ENCODE peak calls at places on chromosome 1, in seven cellular contexts. N is vagina, F is NB4, T is osteocyte, W is right atrium auricular region, E is astrocyte of the spinal cord, P is AG09319. I is an unnamed sample.
A peak's percentile ranks its signal among the peaks of the same experiment; 100 is the strongest.

GRCh38 chr1:65425697-65426096 is 5.2 kb downstream of the LEPR start:
- DNase-seq in N (no peak), F (no peak), T (no peak), W (no peak), E (peak; percentile 83), P (no peak), I (no peak)

GRCh38 chr1:56340977-56341376 is 238.4 kb downstream of the PLPP3 start:
- DNase-seq in N (no peak), F (no peak), T (no peak), W (no peak), E (no peak), P (no peak), I (no peak)

GRCh38 chr1:7853341-7854026 is 619 bp upstream of the UTS2 start:
- DNase-seq in N (no peak), F (no peak), T (no peak), W (peak; percentile 36), E (no peak), P (no peak), I (no peak)

GRCh38 chr1:2973661-2974593 is 47.3 kb upstream of the ACTRT2 start:
- DNase-seq in N (no peak), F (peak; percentile 7), T (peak; percentile 79), W (no peak), E (no peak), P (no peak), I (peak; percentile 31)

GRCh38 chr1:162317659-162318058 is 59.0 kb downstream of the SPATA46 start:
- DNase-seq in N (no peak), F (no peak), T (no peak), W (no peak), E (no peak), P (no peak), I (no peak)

GRCh38 chr1:169426174-169426716 is 1.0 kb downstream of the CCDC181 start:
- DNase-seq in N (no peak), F (no peak), T (no peak), W (no peak), E (peak; percentile 16), P (no peak), I (no peak)

GRCh38 chr1:27145934-27146354 is 9.0 kb downstream of the SLC9A1 start:
- DNase-seq in N (no peak), F (peak; percentile 66), T (no peak), W (peak; percentile 69), E (peak; percentile 82), P (peak; percentile 59), I (no peak)

GRCh38 chr1:110262296-110262695 is 52.2 kb downstream of the KCNC4 start:
- DNase-seq in N (no peak), F (no peak), T (no peak), W (no peak), E (no peak), P (no peak), I (no peak)

GRCh38 chr1:38527373-38527966 is 332.1 kb downstream of the RRAGC start:
- DNase-seq in N (no peak), F (no peak), T (no peak), W (no peak), E (no peak), P (no peak), I (no peak)

GRCh38 chr1:58392083-58392482 is 154.4 kb downstream of the OMA1 start:
- DNase-seq in N (no peak), F (no peak), T (no peak), W (no peak), E (no peak), P (no peak), I (no peak)

GRCh38 chr1:171213559-171214454 is 28.7 kb downstream of the FMO2 start:
- DNase-seq in N (no peak), F (no peak), T (no peak), W (no peak), E (no peak), P (no peak), I (no peak)

GRCh38 chr1:20322825-20323612 is 32.3 kb downstream of the VWA5B1 start:
- DNase-seq in N (no peak), F (peak; percentile 79), T (no peak), W (no peak), E (peak; percentile 48), P (no peak), I (no peak)

GRCh38 chr1:36778773-36779172 is 255.5 kb downstream of the GRIK3 start:
- DNase-seq in N (no peak), F (no peak), T (no peak), W (no peak), E (no peak), P (no peak), I (no peak)

GRCh38 chr1:152926091-152926490 is 17.7 kb downstream of the IVL start:
- DNase-seq in N (no peak), F (peak; percentile 20), T (no peak), W (no peak), E (peak; percentile 30), P (peak; percentile 22), I (no peak)

GRCh38 chr1:232704694-232705680 is 75.1 kb upstream of the SIPA1L2 start:
- DNase-seq in N (peak; percentile 97), F (peak; percentile 89), T (no peak), W (peak; percentile 66), E (peak; percentile 81), P (peak; percentile 51), I (no peak)

GRCh38 chr1:18536943-18537342 is 56.2 kb downstream of the KLHDC7A start:
- DNase-seq in N (peak; percentile 40), F (no peak), T (peak; percentile 75), W (no peak), E (no peak), P (no peak), I (peak; percentile 33)

GRCh38 chr1:157136133-157136532 is 2.1 kb downstream of the ETV3 start:
- DNase-seq in N (no peak), F (no peak), T (no peak), W (no peak), E (no peak), P (no peak), I (no peak)

GRCh38 chr1:18232052-18232451 is 124.5 kb downstream of the IGSF21 start:
- DNase-seq in N (no peak), F (no peak), T (no peak), W (no peak), E (no peak), P (no peak), I (no peak)

GRCh38 chr1:35573198-35573775 is at the start of gene TFAP2E:
- DNase-seq in N (no peak), F (no peak), T (no peak), W (no peak), E (peak; percentile 46), P (no peak), I (no peak)

DNA sequence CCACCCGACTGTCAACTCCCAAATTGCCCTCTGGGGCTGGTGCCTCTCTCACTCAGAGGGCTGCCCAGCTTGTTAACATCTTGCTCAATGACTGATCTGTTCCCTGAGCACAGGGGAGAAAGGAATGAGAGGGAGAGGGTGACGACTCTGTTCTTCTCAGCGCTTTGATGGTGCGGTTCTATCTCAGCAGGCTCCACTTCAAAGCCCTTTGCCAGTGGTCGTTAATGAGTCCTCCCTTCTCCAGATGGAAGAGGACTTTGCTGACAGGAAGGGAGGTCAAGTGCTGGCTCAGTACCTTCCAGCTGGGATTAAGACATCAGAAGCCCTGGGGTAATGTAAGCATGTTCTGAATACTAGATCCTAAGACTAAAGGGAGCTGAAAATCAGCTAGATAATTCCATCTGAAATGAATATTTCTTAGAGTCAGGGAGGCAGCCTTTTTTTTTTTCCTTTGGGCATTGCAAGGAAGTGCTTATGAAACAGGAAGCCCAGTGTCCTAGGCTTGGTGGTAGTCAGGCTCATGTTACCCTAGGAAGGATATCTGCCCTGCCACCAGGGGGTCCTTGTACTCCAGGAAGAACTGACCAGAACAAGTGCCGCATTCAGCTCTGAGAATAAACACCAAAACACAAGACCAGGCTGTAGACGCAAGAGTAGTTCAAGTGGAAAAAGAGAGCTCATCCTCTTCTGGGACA is 4.7 kb downstream of the FMOD start:
- DNase-seq in N (no peak), F (peak; percentile 44), T (no peak), W (no peak), E (peak; percentile 42), P (no peak), I (no peak)
- TF ChIP-seq CTCF in N (no peak), F (no peak), T (peak; percentile 34), W (no peak), E (peak; percentile 8), P (no peak), I (peak; percentile 34)

GRCh38 chr1:108320851-108321250 is 77.0 kb upstream of the NBPF4 start:
- DNase-seq in N (no peak), F (no peak), T (no peak), W (no peak), E (no peak), P (no peak), I (no peak)

GRCh38 chr1:108314815-108315214 is 70.9 kb upstream of the NBPF4 start:
- DNase-seq in N (no peak), F (no peak), T (no peak), W (no peak), E (no peak), P (no peak), I (no peak)

DNA sequence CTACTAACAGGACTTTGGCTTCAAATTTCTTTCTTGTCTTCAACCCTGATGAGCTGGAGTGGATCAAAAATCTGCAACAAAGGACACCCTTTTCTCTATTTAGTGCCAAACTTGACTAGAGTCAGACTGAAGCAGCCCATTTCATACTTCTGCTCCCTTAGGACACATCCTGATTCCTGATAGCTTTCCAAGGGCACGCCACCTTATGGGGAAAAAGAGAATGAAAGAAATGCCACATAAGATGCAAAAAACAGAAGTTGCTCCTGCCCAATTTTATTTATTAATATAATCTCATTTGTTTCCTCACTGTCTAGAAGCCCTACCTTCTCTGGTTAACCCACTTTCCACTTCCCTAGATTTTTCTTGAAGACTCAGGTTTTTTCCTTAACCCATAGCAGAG is 72.7 kb upstream of the NBPF4 start:
- DNase-seq in N (no peak), F (no peak), T (no peak), W (no peak), E (no peak), P (no peak), I (no peak)
- TF ChIP-seq CTCF in N (no peak), F (no peak), T (peak; percentile 25), W (no peak), E (peak; percentile 19), P (peak; percentile 24), I (no peak)

GRCh38 chr1:173477286-173478098 is at the start of gene PRDX6:
- DNase-seq in N (peak; percentile 95), F (peak; percentile 87), T (no peak), W (peak; percentile 87), E (peak; percentile 80), P (peak; percentile 52), I (peak; percentile 82)
- TF ChIP-seq CTCF in N (no peak), F (no peak), T (no peak), W (no peak), E (no peak), P (no peak), I (no peak)

GRCh38 chr1:246775531-246776385 is 51.5 kb downstream of the SCCPDH start:
- DNase-seq in N (no peak), F (no peak), T (no peak), W (peak; percentile 21), E (no peak), P (no peak), I (no peak)

GRCh38 chr1:246780264-246780663 is 56.1 kb downstream of the SCCPDH start:
- DNase-seq in N (peak; percentile 49), F (no peak), T (peak; percentile 75), W (no peak), E (no peak), P (no peak), I (no peak)

GRCh38 chr1:246778663-246779062 is 54.5 kb downstream of the SCCPDH start:
- DNase-seq in N (peak; percentile 58), F (no peak), T (no peak), W (peak; percentile 51), E (no peak), P (no peak), I (no peak)

GRCh38 chr1:246779561-246780175 is 55.5 kb downstream of the SCCPDH start:
- DNase-seq in N (peak; percentile 71), F (no peak), T (peak; percentile 80), W (peak; percentile 54), E (no peak), P (no peak), I (no peak)

GRCh38 chr1:246776923-246777322 is 52.7 kb downstream of the SCCPDH start:
- DNase-seq in N (no peak), F (no peak), T (no peak), W (peak; percentile 38), E (no peak), P (no peak), I (no peak)
- TF ChIP-seq CTCF in N (no peak), F (no peak), T (no peak), W (no peak), E (no peak), P (no peak), I (no peak)

I was measured in mesothelial cell of epicardium.